ENCODE peak calls at places on chromosomes 4 and X, in five cellular contexts. K, Z, P, M and S are unnamed samples. For H3K36me3, the result is how much of the 10 kb centered on the place peaks cover.

GRCh38 chr4:39349326-39349725 is 16.8 kb downstream of the RFC1 start:
- DNase-seq in P (no peak), M (no peak), Z (no peak), K (no peak), S (no peak)

GRCh38 chrX:118182050-118182449 is 65.4 kb upstream of the KLHL13 start:
- DNase-seq in Z (no peak), M (no peak), K (peak), P (no peak), S (no peak)

GRCh38 chr4:27184508-27185155 is 324.0 kb downstream of the STIM2 start:
- DNase-seq in P (no peak), M (no peak), K (no peak), Z (no peak), S (no peak)

GRCh38 chrX:101265869-101266428 is 25.2 kb downstream of the TAF7L start:
- DNase-seq in K (peak), P (no peak), M (no peak), Z (no peak), S (no peak)

GRCh38 chr4:3669553-3669949 is 96.6 kb upstream of the ADRA2C start:
- DNase-seq in M (no peak), K (no peak), Z (no peak), P (no peak), S (no peak)

GRCh38 chrX:108312938-108313337 is 125.3 kb downstream of the COL4A6 start:
- DNase-seq in Z (peak), M (no peak), P (peak), K (peak), S (peak)

GRCh38 chr4:176185068-176185467 is 10.3 kb downstream of the SPATA4 start:
- DNase-seq in P (no peak), Z (no peak), K (peak), M (no peak), S (no peak)

GRCh38 chr4:143488684-143489083 is 24.8 kb upstream of the SMARCA5 start:
- DNase-seq in Z (no peak), K (peak), M (no peak), P (no peak), S (no peak)

GRCh38 chr4:160510925-160511324 is 1408.0 kb downstream of the RAPGEF2 start:
- DNase-seq in M (no peak), P (no peak), Z (no peak), K (peak), S (no peak)

GRCh38 chr4:156635046-156635445 is 336.6 kb downstream of the PDGFC start:
- DNase-seq in Z (peak), K (no peak), P (no peak), M (no peak), S (no peak)

GRCh38 chr4:82525287-82525898 is 36.4 kb downstream of the TMEM150C start:
- DNase-seq in K (peak), M (no peak), P (no peak), Z (peak), S (no peak)

GRCh38 chr4:183499389-183499788 is 5.5 kb upstream of the ING2 start:
- DNase-seq in Z (no peak), K (no peak), M (no peak), P (no peak), S (peak)

GRCh38 chr4:99986792-99987191 is 36.7 kb upstream of the H2AZ1 start:
- DNase-seq in Z (no peak), K (no peak), M (no peak), P (no peak), S (no peak)

GRCh38 chr4:53563824-53564223 is 27.5 kb downstream of the LNX1 start:
- DNase-seq in Z (no peak), K (peak), M (no peak), P (no peak), S (no peak)

DNA sequence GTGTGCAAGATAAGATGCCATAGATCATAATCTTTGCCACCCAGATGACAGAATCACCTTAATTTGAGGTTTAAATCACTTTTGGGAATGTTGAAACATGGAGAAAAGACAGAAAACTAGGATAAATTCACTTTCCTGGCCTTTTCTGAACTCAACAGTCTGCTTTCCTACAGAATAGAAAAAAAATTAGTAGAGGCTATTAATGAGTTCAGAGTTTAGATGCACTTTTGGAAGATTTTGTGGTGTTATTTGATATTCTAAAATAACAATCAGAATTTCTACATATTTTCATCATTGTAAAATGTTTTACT is 195.9 kb downstream of the CAMK2D start:
- DNase-seq in K (no peak), M (no peak), Z (no peak), P (no peak), S (no peak)
- H3K4me3 ChIP-seq in K (no peak), M (no peak), Z (no peak), P (no peak), S (no peak)

DNA sequence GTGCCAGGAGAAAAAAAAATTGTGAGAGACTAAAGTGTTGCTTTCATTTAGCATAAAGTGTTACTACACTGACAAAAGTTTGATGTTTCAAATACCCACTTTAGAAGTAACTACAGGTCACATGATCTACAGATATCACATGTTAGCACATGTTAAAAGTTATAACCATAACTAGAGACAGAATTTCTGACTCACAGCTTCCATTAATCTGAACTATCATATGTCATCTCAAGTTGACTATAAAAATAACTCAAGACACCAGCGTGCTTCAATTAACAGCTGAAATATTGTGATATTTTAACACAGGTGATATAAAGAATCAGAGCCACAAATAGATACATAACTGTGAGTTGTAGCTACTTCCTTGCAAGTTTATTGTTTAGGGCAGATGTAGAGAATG is 591.5 kb upstream of the PITX2 start:
- DNase-seq in M (no peak), Z (no peak), K (no peak), P (no peak), S (no peak)
- H3K36me3 ChIP-seq in M (under half), Z (under half), K (under half), P (under half), S (under half)

GRCh38 chrX:44951572-44952067 is 78.6 kb downstream of the KDM6A start:
- DNase-seq in M (no peak), K (no peak), P (no peak), Z (no peak), S (no peak)
- H3K4me3 ChIP-seq in M (no peak), K (no peak), P (peak), Z (peak), S (no peak)

DNA sequence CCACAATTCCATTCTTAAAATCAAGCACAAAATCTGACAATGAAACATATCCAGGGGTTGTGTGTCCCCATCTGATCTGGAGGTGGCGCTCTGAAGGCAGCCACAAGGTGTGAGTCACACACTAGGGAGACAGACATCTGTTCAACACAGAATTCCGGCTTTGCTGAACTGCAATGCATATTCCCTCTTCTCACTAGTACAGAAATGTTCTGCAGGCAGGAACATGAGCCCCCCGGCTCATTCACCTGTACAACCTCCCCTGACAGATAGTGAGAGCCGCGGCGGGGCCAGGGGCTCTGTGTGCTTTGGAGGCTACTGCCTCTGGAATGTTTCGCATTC is 41.9 kb downstream of the WDR1 start:
- DNase-seq in M (no peak), P (peak), Z (peak), K (peak), S (no peak)
- H3K36me3 ChIP-seq in M (under half), P (under half), Z (under half), K (half or more), S (under half)

GRCh38 chr4:25859429-25860148 is 3.2 kb downstream of the SEL1L3 start:
- DNase-seq in Z (peak), P (no peak), K (no peak), M (no peak), S (no peak)
- H3K4me3 ChIP-seq in Z (no peak), P (no peak), K (no peak), M (no peak), S (no peak)

GRCh38 chrX:136865270-136866168 is 15.0 kb downstream of the RBMX start:
- DNase-seq in Z (no peak), K (no peak), P (no peak), M (no peak), S (no peak)
- H3K36me3 ChIP-seq in Z (under half), K (under half), P (under half), M (under half), S (under half)

DNA sequence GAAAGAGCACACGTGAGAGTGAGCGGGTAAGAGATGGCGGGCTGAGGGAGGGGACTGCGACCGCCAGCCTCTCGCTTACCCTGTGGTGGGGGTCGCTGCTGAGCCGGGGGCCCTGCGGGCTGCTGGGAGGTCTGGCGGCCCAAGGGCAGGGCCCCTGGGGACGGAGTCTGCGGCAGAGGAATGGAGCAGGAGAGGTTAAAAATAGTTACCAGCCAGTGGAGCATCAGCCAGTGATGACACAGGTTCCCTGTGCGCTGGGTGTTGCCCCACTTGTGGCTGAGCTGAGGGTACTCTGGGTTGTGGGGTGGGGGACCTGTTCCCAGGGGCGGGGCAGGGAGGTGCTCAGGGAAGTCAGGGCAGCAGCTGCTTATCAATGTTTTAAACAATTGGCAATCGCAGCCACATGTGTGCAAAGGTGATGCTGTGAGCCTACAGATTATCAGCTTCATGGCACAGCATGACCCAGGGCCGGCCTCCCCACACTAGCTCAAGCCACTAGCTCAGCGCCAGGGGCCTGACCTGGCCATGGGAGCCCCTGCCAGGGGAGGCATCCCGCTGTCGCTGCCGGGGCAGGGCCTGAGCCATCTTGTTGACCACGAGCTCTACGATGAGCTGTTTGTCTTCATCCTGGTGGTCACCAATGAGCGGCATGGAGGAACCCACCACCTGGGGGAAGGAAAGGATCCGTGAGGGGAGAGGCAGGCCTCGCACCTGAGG is 7.5 kb upstream of the TIMP1 start:
- DNase-seq in M (no peak), K (no peak), Z (peak), P (no peak), S (no peak)
- H3K4me3 ChIP-seq in M (no peak), K (no peak), Z (no peak), P (peak), S (peak)

DNA sequence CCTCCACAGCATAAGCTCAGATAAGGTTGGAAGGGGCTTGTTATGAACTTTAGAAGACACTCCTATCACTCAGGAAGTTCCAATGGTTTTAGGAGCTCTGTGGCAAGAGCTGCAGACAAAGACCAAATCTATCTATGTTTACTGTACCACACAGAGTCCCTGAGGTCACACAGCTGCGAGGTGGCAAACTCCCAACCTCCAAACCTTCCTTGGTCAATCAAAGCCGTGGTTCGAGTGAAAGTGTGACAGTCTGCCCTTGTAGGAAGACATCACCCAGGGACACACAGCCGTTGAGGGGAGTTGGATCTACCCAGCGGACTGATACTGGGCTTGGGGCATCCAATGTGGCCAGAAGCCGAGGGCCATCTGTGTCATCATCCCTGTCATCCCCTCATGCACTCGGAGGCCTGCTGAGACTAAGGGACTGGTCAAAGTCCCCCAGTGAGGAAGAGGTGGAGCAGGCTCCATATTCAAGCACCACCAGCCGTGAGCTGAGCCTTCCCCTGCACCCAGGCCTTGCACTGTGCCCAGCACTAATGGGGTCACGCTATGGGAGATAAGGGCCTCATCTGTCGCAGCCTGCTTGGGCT is 26.8 kb downstream of the MAN2B2 start:
- DNase-seq in P (no peak), Z (no peak), M (no peak), K (no peak), S (no peak)
- H3K36me3 ChIP-seq in P (under half), Z (under half), M (under half), K (under half), S (half or more)

GRCh38 chr4:76782837-76783236 is 115.1 kb downstream of the SOWAHB start:
- DNase-seq in P (no peak), K (peak), M (no peak), Z (peak), S (no peak)

GRCh38 chr4:76779740-76780459 is 118.0 kb downstream of the SOWAHB start:
- DNase-seq in P (no peak), M (no peak), K (no peak), Z (peak), S (no peak)

GRCh38 chr4:76783836-76784235 is 114.1 kb downstream of the SOWAHB start:
- DNase-seq in K (no peak), Z (peak), M (no peak), P (no peak), S (no peak)

GRCh38 chr4:76780781-76781697 is 116.9 kb downstream of the SOWAHB start:
- DNase-seq in M (no peak), K (no peak), Z (no peak), P (no peak), S (no peak)

GRCh38 chr4:76781698-76782595 is 116.0 kb downstream of the SOWAHB start:
- DNase-seq in Z (peak), M (no peak), P (no peak), K (peak), S (no peak)
- H3K4me3 ChIP-seq in Z (no peak), M (no peak), P (no peak), K (peak), S (no peak)